ENCODE peak calls at places on chromosomes 1 and 21, in five cellular contexts. Y, I, X, M and O are unnamed samples.

GRCh38 chr1:60639287-60639686 is 443.1 kb upstream of the NFIA start:
- DNase-seq in I (no peak), Y (no peak), M (no peak), X (no peak), O (no peak)

GRCh38 chr21:42653492-42654061 is at the start of gene PDE9A:
- DNase-seq in M (peak; percentile 55), X (no peak), I (no peak), Y (peak; percentile 63), O (peak; percentile 48)

GRCh38 chr1:1760715-1761114 is 17.6 kb downstream of the NADK start:
- DNase-seq in M (no peak), Y (no peak), X (no peak), I (no peak), O (no peak)

GRCh38 chr1:98749152-98749756 is 87.7 kb downstream of the SNX7 start:
- DNase-seq in X (peak; percentile 7), M (no peak), I (peak; percentile 6), Y (no peak), O (no peak)

GRCh38 chr1:100400332-100400933 is 48.1 kb downstream of the CDC14A start:
- DNase-seq in X (no peak), I (no peak), M (peak; percentile 43), Y (no peak), O (peak; percentile 28)

GRCh38 chr1:54978528-54979326 is 1.7 kb upstream of the TMEM61 start:
- DNase-seq in X (no peak), I (no peak), M (no peak), Y (no peak), O (no peak)

GRCh38 chr1:226457307-226457712 is 49.4 kb upstream of the PARP1 start:
- DNase-seq in X (no peak), M (peak; percentile 11), I (no peak), Y (no peak), O (no peak)

GRCh38 chr1:3688836-3689750 is 36.8 kb downstream of the TP73 start:
- DNase-seq in I (no peak), M (no peak), X (no peak), Y (no peak), O (no peak)

GRCh38 chr1:241888232-241888631 is 40.2 kb downstream of the EXO1 start:
- DNase-seq in M (no peak), X (peak; percentile 88), Y (no peak), I (peak; percentile 19), O (no peak)

GRCh38 chr1:180155202-180155682 is 573 bp downstream of the QSOX1 start:
- DNase-seq in I (no peak), M (peak; percentile 35), X (no peak), Y (no peak), O (peak; percentile 39)

GRCh38 chr1:244049142-244049968 is 1.7 kb upstream of the ZBTB18 start:
- DNase-seq in I (no peak), X (no peak), M (peak; percentile 62), Y (no peak), O (peak; percentile 42)

GRCh38 chr1:146021046-146021445 is 489 bp downstream of the HJV start:
- DNase-seq in M (no peak), X (no peak), Y (no peak), I (no peak), O (no peak)

GRCh38 chr1:179709841-179710329 is 33.2 kb upstream of the FAM163A start:
- DNase-seq in M (no peak), Y (no peak), I (peak; percentile 13), X (peak; percentile 72), O (peak; percentile 18)

GRCh38 chr1:22884806-22885559 is 87.7 kb downstream of the LACTBL1 start:
- DNase-seq in I (no peak), M (no peak), X (no peak), Y (no peak), O (no peak)

GRCh38 chr21:44574457-44575306 is 1.2 kb downstream of the KRTAP10-4 start:
- DNase-seq in X (no peak), Y (no peak), I (no peak), M (peak; percentile 77), O (no peak)

GRCh38 chr1:84862810-84863251 is 30.2 kb downstream of the LPAR3 start:
- DNase-seq in Y (no peak), M (no peak), I (peak; percentile 2), X (no peak), O (no peak)

GRCh38 chr1:232793944-232794343 is 11.3 kb upstream of the MAP10 start:
- DNase-seq in Y (no peak), M (peak; percentile 32), X (peak; percentile 74), I (peak; percentile 64), O (no peak)

GRCh38 chr1:34900775-34901502 is 28.5 kb downstream of the DLGAP3 start:
- DNase-seq in M (no peak), Y (no peak), I (no peak), X (no peak), O (no peak)

GRCh38 chr1:34899906-34900305 is 29.5 kb downstream of the DLGAP3 start:
- DNase-seq in Y (no peak), M (no peak), X (no peak), I (no peak), O (no peak)

GRCh38 chr1:34898220-34898820 is 31.1 kb downstream of the DLGAP3 start:
- DNase-seq in X (no peak), M (no peak), I (no peak), Y (no peak), O (no peak)

GRCh38 chr1:34899471-34899870 is 30.0 kb downstream of the DLGAP3 start:
- DNase-seq in M (no peak), Y (no peak), X (no peak), I (no peak), O (no peak)

GRCh38 chr1:34896612-34897011 is 32.8 kb downstream of the DLGAP3 start:
- DNase-seq in M (no peak), Y (no peak), I (no peak), X (no peak), O (no peak)
- H3K27ac ChIP-seq in M (no peak overlapping the region), Y (no peak overlapping the region), I (no peak overlapping the region), X (no peak overlapping the region), O (no peak overlapping the region)

DNA sequence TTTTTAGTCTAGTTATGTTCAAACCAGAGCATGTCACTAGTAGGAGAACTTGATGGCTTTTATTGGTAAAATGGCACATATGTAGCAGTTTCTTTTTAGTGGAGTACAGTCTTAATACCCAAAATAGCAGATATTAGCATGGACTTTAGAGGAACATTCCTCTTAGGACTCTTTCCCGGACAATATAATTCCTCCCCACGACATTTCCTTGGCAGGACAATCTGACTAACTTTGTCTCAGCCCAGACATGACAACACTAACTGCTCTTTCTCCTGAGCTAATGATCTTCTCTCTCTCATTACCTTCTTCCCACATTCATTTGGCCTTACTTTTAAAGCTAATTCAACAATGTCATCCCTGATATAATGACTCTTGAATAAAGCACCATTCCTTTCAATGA is 62.5 kb downstream of the ADAMTS1 start:
- DNase-seq in X (no peak), M (no peak), I (no peak), Y (no peak), O (no peak)
- H3K27ac ChIP-seq in X (no peak overlapping the region), M (peak overlapping the region; percentile 72), I (no peak overlapping the region), Y (no peak overlapping the region), O (peak overlapping the region; percentile 78)

GRCh38 chr1:109691762-109692161 is 4.1 kb downstream of the GSTM1 start:
- DNase-seq in I (no peak), Y (no peak), M (no peak), X (no peak), O (peak; percentile 82)

GRCh38 chr1:109689844-109690405 is 2.3 kb downstream of the GSTM1 start:
- DNase-seq in I (no peak), Y (no peak), M (no peak), X (no peak), O (no peak)

GRCh38 chr1:109687641-109688499 is at the start of gene GSTM1:
- DNase-seq in M (peak; percentile 83), Y (peak; percentile 70), X (no peak), I (no peak), O (no peak)
- H3K27ac ChIP-seq in M (peak within 1 kb of the TSS; percentile 79), Y (no peak within 1 kb of the TSS), X (no peak within 1 kb of the TSS), I (peak within 1 kb of the TSS; percentile 63), O (no peak within 1 kb of the TSS)

DNA sequence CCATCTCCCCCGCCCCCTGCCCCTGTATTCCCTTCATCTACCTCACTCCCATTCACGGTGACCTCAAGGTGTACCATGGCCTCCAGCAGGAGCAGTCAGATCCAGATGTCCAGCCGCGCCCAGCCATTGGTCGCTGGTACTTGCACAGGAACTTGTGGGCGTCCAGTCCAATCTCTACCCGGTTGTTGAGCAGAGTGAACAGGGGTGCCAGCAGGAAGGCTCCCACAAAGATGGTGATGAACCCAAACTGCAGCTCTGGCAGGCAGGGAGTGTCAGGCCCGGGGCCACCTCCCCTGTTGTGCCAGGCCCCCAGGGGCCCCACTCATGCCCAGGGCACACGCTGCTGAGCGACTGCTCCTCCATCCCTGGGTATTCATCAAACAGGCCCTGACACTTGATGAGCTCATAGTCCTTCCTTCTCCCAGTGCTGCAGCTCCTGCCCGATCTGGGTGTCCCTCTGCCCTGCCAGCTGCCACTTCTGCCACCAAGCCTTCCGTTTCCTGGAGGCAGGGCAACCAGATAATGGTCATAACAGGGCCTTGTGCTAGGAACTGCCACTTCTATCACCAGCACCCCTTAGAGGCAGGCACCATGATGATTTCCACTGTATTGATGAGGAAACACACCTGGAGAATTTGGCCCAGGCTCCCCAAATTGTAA is 5.7 kb upstream of the ARHGEF19 start:
- DNase-seq in M (peak; percentile 54), I (no peak), Y (no peak), X (no peak), O (peak; percentile 62)
- H3K27ac ChIP-seq in M (peak overlapping the region; percentile 81), I (no peak overlapping the region), Y (no peak overlapping the region), X (no peak overlapping the region), O (no peak overlapping the region)

DNA sequence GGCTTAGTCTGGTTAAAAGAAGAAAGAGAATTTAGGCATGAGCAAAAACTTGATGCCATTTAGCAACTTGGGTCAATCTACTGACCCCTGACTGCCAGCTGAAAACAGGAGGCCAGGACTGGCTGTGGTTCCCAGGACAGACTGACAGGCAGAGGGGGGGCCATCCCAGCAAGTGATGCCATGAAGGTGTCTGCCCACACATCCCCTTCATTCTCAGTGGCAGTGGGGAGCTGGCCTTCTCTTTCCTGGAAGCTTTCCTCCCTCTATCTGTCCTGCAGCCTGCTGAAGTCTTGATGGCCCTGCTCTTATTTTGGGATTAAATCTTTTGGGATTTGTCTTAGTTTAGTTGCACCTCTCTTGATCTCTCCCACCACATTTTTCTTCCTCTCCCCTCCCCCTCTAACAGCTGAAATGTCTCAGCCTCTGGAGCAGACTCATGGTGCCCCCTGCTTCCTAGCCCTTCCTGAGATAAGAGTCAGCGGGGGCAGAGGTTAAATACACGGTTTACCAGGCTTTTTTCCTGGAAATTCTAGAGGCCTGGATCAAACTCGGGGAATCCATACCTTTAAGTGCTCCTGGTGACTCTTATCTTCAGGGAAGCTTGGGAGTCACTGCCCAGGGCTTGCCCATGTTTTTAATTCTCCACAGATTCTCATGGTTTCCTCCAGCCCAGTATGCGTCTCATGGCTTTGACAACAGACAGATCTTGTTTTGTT is 99.5 kb upstream of the TSPAN2 start:
- DNase-seq in X (no peak), I (no peak), M (no peak), Y (no peak), O (no peak)
- H3K27ac ChIP-seq in X (no peak overlapping the region), I (peak overlapping the region; percentile 88), M (no peak overlapping the region), Y (no peak overlapping the region), O (no peak overlapping the region)

DNA sequence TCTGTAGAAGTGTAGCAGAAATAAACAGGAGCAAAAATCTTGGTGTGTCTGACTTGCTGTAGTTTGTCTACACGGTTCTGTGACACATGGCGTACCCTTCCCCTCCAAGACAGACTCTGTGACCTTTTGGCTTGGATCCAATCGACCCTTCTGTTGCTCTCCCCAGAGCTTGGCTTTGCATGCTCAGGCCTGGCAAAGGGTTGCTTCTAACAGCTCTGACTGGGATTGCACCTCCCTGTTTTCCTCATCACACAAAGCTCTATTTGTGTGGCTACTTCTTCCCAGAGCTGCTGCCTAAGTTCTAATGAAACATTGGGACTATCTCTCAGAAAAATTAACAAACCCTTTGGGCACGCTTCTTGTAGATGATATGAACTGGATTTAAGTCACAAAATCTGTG is 23.9 kb downstream of the NGF start:
- DNase-seq in I (no peak), M (no peak), X (no peak), Y (no peak), O (no peak)
- H3K27ac ChIP-seq in I (peak overlapping the region; percentile 22), M (peak overlapping the region; percentile 50), X (no peak overlapping the region), Y (no peak overlapping the region), O (no peak overlapping the region)